ENCODE peak calls at places on chromosomes 7 and 10, in seven cellular contexts. G is activated T-cell treated with anti-CD3 and anti-CD28 coated beads for 1 hour, X is GM03348, U is RPMI8226, I is IMR-90, W is OCI-LY7, H is lung microvascular endothelial cell. O is an unnamed sample.

GRCh38 chr10:110022716-110023504 is 15.1 kb downstream of the ADD3 start:
- DNase-seq in X (no peak), W (no peak), I (no peak), U (no peak), G (no peak), H (no peak), O (no peak)

GRCh38 chr7:41103331-41103730 is 599.6 kb downstream of the INHBA start:
- DNase-seq in X (peak; percentile 11), U (no peak), H (no peak), W (no peak), I (peak; percentile 77), G (no peak), O (peak; percentile 57)

GRCh38 chr7:133442818-133443217 is 189.9 kb downstream of the EXOC4 start:
- DNase-seq in I (no peak), W (no peak), H (no peak), G (no peak), X (no peak), U (no peak), O (no peak)

GRCh38 chr10:84179059-84179710 is 5.6 kb downstream of the GPR15LG start:
- DNase-seq in W (peak; percentile 80), G (no peak), H (peak; percentile 10), U (peak; percentile 29), I (peak; percentile 27), X (peak; percentile 58), O (peak; percentile 38)

GRCh38 chr10:58641095-58641531 is 128.4 kb downstream of the BICC1 start:
- DNase-seq in U (no peak), I (peak; percentile 92), G (no peak), H (no peak), X (peak; percentile 75), W (no peak), O (peak; percentile 92)

GRCh38 chr10:52652431-52653220 is 120.0 kb downstream of the MBL2 start:
- DNase-seq in H (no peak), W (no peak), X (peak; percentile 29), I (no peak), U (no peak), G (no peak), O (no peak)

GRCh38 chr10:44167752-44168151 is 217.1 kb downstream of the CXCL12 start:
- DNase-seq in H (no peak), U (no peak), G (no peak), W (no peak), I (no peak), X (no peak), O (no peak)

GRCh38 chr10:69037489-69037888 is 48.9 kb downstream of the KIFBP start:
- DNase-seq in G (no peak), U (no peak), X (no peak), I (no peak), W (no peak), H (no peak), O (no peak)

GRCh38 chr10:18214692-18215563 is 74.7 kb downstream of the CACNB2 start:
- DNase-seq in G (no peak), U (peak; percentile 43), W (peak; percentile 6), I (peak; percentile 73), X (peak; percentile 71), H (peak; percentile 50), O (peak; percentile 75)

GRCh38 chr7:44512736-44513135 is 22.3 kb upstream of the NUDCD3 start:
- DNase-seq in W (no peak), X (no peak), U (no peak), G (no peak), I (no peak), H (no peak), O (no peak)

GRCh38 chr7:45982912-45983719 is 62.0 kb upstream of the IGFBP3 start:
- DNase-seq in X (no peak), G (no peak), W (no peak), H (no peak), U (no peak), I (no peak), O (no peak)

GRCh38 chr7:134826105-134826504 is 46.7 kb downstream of the CALD1 start:
- DNase-seq in X (peak; percentile 33), W (no peak), H (no peak), G (no peak), I (peak; percentile 91), U (no peak), O (peak; percentile 89)

GRCh38 chr10:85946713-85947326 is 419.8 kb downstream of the GRID1 start:
- DNase-seq in X (no peak), H (no peak), W (peak; percentile 74), U (peak; percentile 9), G (no peak), I (no peak), O (no peak)

GRCh38 chr7:27651702-27652101 is 11.0 kb downstream of the HIBADH start:
- DNase-seq in H (no peak), W (no peak), X (peak; percentile 8), G (no peak), I (peak; percentile 49), U (no peak), O (peak; percentile 65)

GRCh38 chr10:86233131-86233530 is 133.5 kb downstream of the GRID1 start:
- DNase-seq in H (no peak), X (no peak), I (no peak), W (no peak), U (no peak), G (no peak), O (no peak)

O was measured in iris pigment epithelial cell.